ENCODE peak calls at places on chromosomes 11 and 22, in five cellular contexts. One of them, this sample, is unnamed.

GRCh38 chr11:1450958-1451710 is 35.4 kb downstream of the MOB2 start:
- DNase-seq in mammary epithelial cell: no peak
- DNase-seq in GM23338: no peak
- DNase-seq in DND-41: peak
- DNase-seq in GM12878: no peak
- DNase-seq in this sample: no peak

GRCh38 chr11:125975634-125976033 is 29.8 kb downstream of the VSIG10L2 start:
- DNase-seq in mammary epithelial cell: no peak
- DNase-seq in GM23338: no peak
- DNase-seq in DND-41: no peak
- DNase-seq in GM12878: no peak
- DNase-seq in this sample: no peak

GRCh38 chr11:746289-747175 is 732 bp upstream of the TALDO1 start:
- DNase-seq in mammary epithelial cell: no peak
- DNase-seq in GM23338: peak
- DNase-seq in DND-41: peak
- DNase-seq in GM12878: no peak
- DNase-seq in this sample: no peak

GRCh38 chr22:38236786-38237185 is 35.0 kb downstream of the MAFF start:
- DNase-seq in mammary epithelial cell: no peak
- DNase-seq in GM23338: no peak
- DNase-seq in DND-41: no peak
- DNase-seq in GM12878: no peak
- DNase-seq in this sample: no peak

GRCh38 chr22:17403906-17404305 is 34.6 kb downstream of the CECR2 start:
- DNase-seq in mammary epithelial cell: no peak
- DNase-seq in GM23338: no peak
- DNase-seq in DND-41: no peak
- DNase-seq in GM12878: no peak
- DNase-seq in this sample: no peak

GRCh38 chr11:16862733-16863132 is 124.3 kb downstream of the C11orf58 start:
- DNase-seq in mammary epithelial cell: peak
- DNase-seq in GM23338: no peak
- DNase-seq in DND-41: no peak
- DNase-seq in GM12878: no peak
- DNase-seq in this sample: no peak

GRCh38 chr11:5910521-5910920 is 17.5 kb downstream of the OR52E5 start:
- DNase-seq in mammary epithelial cell: no peak
- DNase-seq in GM23338: no peak
- DNase-seq in DND-41: no peak
- DNase-seq in GM12878: no peak
- DNase-seq in this sample: no peak

GRCh38 chr11:17371614-17372013 is 16.8 kb downstream of the KCNJ11 start:
- DNase-seq in mammary epithelial cell: peak
- DNase-seq in GM23338: peak
- DNase-seq in DND-41: no peak
- DNase-seq in GM12878: no peak
- DNase-seq in this sample: no peak

GRCh38 chr11:117627259-117627658 is 169.8 kb downstream of the DSCAML1 start:
- DNase-seq in mammary epithelial cell: no peak
- DNase-seq in GM23338: no peak
- DNase-seq in DND-41: no peak
- DNase-seq in GM12878: no peak
- DNase-seq in this sample: no peak

GRCh38 chr22:31081963-31082605 is 966 bp downstream of the SMTN start:
- DNase-seq in mammary epithelial cell: peak
- DNase-seq in GM23338: no peak
- DNase-seq in DND-41: no peak
- DNase-seq in GM12878: no peak
- DNase-seq in this sample: no peak

GRCh38 chr11:17892409-17892808 is 120.4 kb downstream of the SERGEF start:
- DNase-seq in mammary epithelial cell: no peak
- DNase-seq in GM23338: no peak
- DNase-seq in DND-41: no peak
- DNase-seq in GM12878: no peak
- DNase-seq in this sample: no peak

GRCh38 chr11:72511393-72512047 is 77.2 kb upstream of the CLPB start:
- DNase-seq in mammary epithelial cell: peak
- DNase-seq in GM23338: no peak
- DNase-seq in DND-41: no peak
- DNase-seq in GM12878: no peak
- DNase-seq in this sample: no peak

GRCh38 chr11:107018274-107018901 is at the start of gene GUCY1A2:
- DNase-seq in mammary epithelial cell: no peak
- DNase-seq in GM23338: peak
- DNase-seq in DND-41: no peak
- DNase-seq in GM12878: no peak
- DNase-seq in this sample: no peak

GRCh38 chr11:119134389-119134978 is 13.1 kb downstream of the HINFP start:
- DNase-seq in mammary epithelial cell: no peak
- DNase-seq in GM23338: peak
- DNase-seq in DND-41: no peak
- DNase-seq in GM12878: no peak
- DNase-seq in this sample: no peak

GRCh38 chr11:111457731-111458368 is 54.3 kb downstream of the BTG4 start:
- DNase-seq in mammary epithelial cell: no peak
- DNase-seq in GM23338: no peak
- DNase-seq in DND-41: no peak
- DNase-seq in GM12878: no peak
- DNase-seq in this sample: no peak

GRCh38 chr11:30128269-30128932 is 102.4 kb upstream of the FSHB start:
- DNase-seq in mammary epithelial cell: peak
- DNase-seq in GM23338: peak
- DNase-seq in DND-41: no peak
- DNase-seq in GM12878: no peak
- DNase-seq in this sample: no peak

GRCh38 chr11:60957188-60957587 is 5.2 kb upstream of the SLC15A3 start:
- DNase-seq in mammary epithelial cell: peak
- DNase-seq in GM23338: no peak
- DNase-seq in DND-41: no peak
- DNase-seq in GM12878: no peak
- DNase-seq in this sample: no peak

GRCh38 chr11:48095779-48096470 is 115.6 kb downstream of the PTPRJ start:
- DNase-seq in mammary epithelial cell: no peak
- DNase-seq in GM23338: no peak
- DNase-seq in DND-41: no peak
- DNase-seq in GM12878: no peak
- DNase-seq in this sample: no peak

GRCh38 chr22:20268350-20269012 is 363 bp upstream of the RTN4R start:
- DNase-seq in mammary epithelial cell: peak
- DNase-seq in GM23338: peak
- DNase-seq in DND-41: peak
- DNase-seq in GM12878: no peak
- DNase-seq in this sample: no peak

GRCh38 chr11:61814242-61814957 is 2.4 kb downstream of the FADS1 start:
- DNase-seq in mammary epithelial cell: peak
- DNase-seq in GM23338: peak
- DNase-seq in DND-41: peak
- DNase-seq in GM12878: no peak
- DNase-seq in this sample: no peak

GRCh38 chr11:111937461-111937769 is 272 bp downstream of the DIXDC1 start:
- DNase-seq in mammary epithelial cell: no peak
- DNase-seq in GM23338: no peak
- DNase-seq in DND-41: no peak
- DNase-seq in GM12878: no peak
- DNase-seq in this sample: no peak

GRCh38 chr22:37492428-37493344 is 6.5 kb upstream of the MFNG start:
- DNase-seq in mammary epithelial cell: peak
- DNase-seq in GM23338: peak
- DNase-seq in DND-41: peak
- DNase-seq in GM12878: no peak
- DNase-seq in this sample: no peak

GRCh38 chr11:108131993-108132392 is 10.6 kb downstream of the ACAT1 start:
- DNase-seq in mammary epithelial cell: no peak
- DNase-seq in GM23338: no peak
- DNase-seq in DND-41: no peak
- DNase-seq in GM12878: no peak
- DNase-seq in this sample: no peak

GRCh38 chr11:78684377-78684776 is 109.7 kb upstream of the NARS2 start:
- DNase-seq in mammary epithelial cell: no peak
- DNase-seq in GM23338: peak
- DNase-seq in DND-41: no peak
- DNase-seq in GM12878: no peak
- DNase-seq in this sample: no peak

GRCh38 chr11:7536102-7536501 is 22.3 kb downstream of the PPFIBP2 start:
- DNase-seq in mammary epithelial cell: no peak
- DNase-seq in GM23338: peak
- DNase-seq in DND-41: no peak
- DNase-seq in GM12878: no peak
- DNase-seq in this sample: no peak

GRCh38 chr22:46984751-46985506 is 222.5 kb downstream of the TBC1D22A start:
- DNase-seq in mammary epithelial cell: peak
- DNase-seq in GM23338: no peak
- DNase-seq in DND-41: no peak
- DNase-seq in GM12878: no peak
- DNase-seq in this sample: no peak

GRCh38 chr11:128890543-128891409 is at the start of gene KCNJ5:
- DNase-seq in mammary epithelial cell: peak
- DNase-seq in GM23338: peak
- DNase-seq in DND-41: no peak
- DNase-seq in GM12878: no peak
- DNase-seq in this sample: no peak

GRCh38 chr11:14638561-14638960 is 5.0 kb upstream of the PDE3B start:
- DNase-seq in mammary epithelial cell: no peak
- DNase-seq in GM23338: no peak
- DNase-seq in DND-41: peak
- DNase-seq in GM12878: no peak
- DNase-seq in this sample: no peak

GRCh38 chr11:16611395-16612233 is 126.8 kb upstream of the C11orf58 start:
- DNase-seq in mammary epithelial cell: no peak
- DNase-seq in GM23338: peak
- DNase-seq in DND-41: no peak
- DNase-seq in GM12878: no peak
- DNase-seq in this sample: no peak

GRCh38 chr11:130536106-130537040 is 87.9 kb downstream of the ADAMTS15 start:
- DNase-seq in mammary epithelial cell: peak
- DNase-seq in GM23338: no peak
- DNase-seq in DND-41: no peak
- DNase-seq in GM12878: no peak
- DNase-seq in this sample: no peak

GRCh38 chr11:57800444-57801184 is 39.0 kb downstream of the CTNND1 start:
- DNase-seq in mammary epithelial cell: peak
- DNase-seq in GM23338: peak
- DNase-seq in DND-41: peak
- DNase-seq in GM12878: peak
- DNase-seq in this sample: peak

GRCh38 chr11:101894505-101894904 is 20.3 kb upstream of the CEP126 start:
- DNase-seq in mammary epithelial cell: no peak
- DNase-seq in GM23338: no peak
- DNase-seq in DND-41: no peak
- DNase-seq in GM12878: no peak
- DNase-seq in this sample: no peak

GRCh38 chr11:32838505-32839274 is 9.0 kb downstream of the PRRG4 start:
- DNase-seq in mammary epithelial cell: peak
- DNase-seq in GM23338: no peak
- DNase-seq in DND-41: no peak
- DNase-seq in GM12878: no peak
- DNase-seq in this sample: no peak

GRCh38 chr11:66039765-66040164 is 9.2 kb downstream of the GAL3ST3 start:
- DNase-seq in mammary epithelial cell: no peak
- DNase-seq in GM23338: no peak
- DNase-seq in DND-41: no peak
- DNase-seq in GM12878: no peak
- DNase-seq in this sample: no peak
- TF ChIP-seq EZH2 in mammary epithelial cell: no peak
- TF ChIP-seq EZH2 in GM23338: no peak
- TF ChIP-seq EZH2 in DND-41: no peak
- TF ChIP-seq EZH2 in GM12878: no peak
- TF ChIP-seq EZH2 in this sample: no peak

GRCh38 chr22:39245130-39246039 is 603 bp upstream of the PDGFB start:
- DNase-seq in mammary epithelial cell: no peak
- DNase-seq in GM23338: no peak
- DNase-seq in DND-41: no peak
- DNase-seq in GM12878: no peak
- DNase-seq in this sample: no peak
- TF ChIP-seq EZH2 in mammary epithelial cell: no peak
- TF ChIP-seq EZH2 in GM23338: peak
- TF ChIP-seq EZH2 in DND-41: no peak
- TF ChIP-seq EZH2 in GM12878: no peak
- TF ChIP-seq EZH2 in this sample: no peak

GRCh38 chr11:35138949-35139881 is at the start of gene CD44:
- DNase-seq in mammary epithelial cell: peak
- DNase-seq in GM23338: peak
- DNase-seq in DND-41: peak
- DNase-seq in GM12878: no peak
- DNase-seq in this sample: no peak
- TF ChIP-seq EZH2 in mammary epithelial cell: no peak
- TF ChIP-seq EZH2 in GM23338: peak
- TF ChIP-seq EZH2 in DND-41: no peak
- TF ChIP-seq EZH2 in GM12878: no peak
- TF ChIP-seq EZH2 in this sample: peak

GRCh38 chr11:64290894-64291745 is at the start of gene KCNK4:
- DNase-seq in mammary epithelial cell: no peak
- DNase-seq in GM23338: peak
- DNase-seq in DND-41: no peak
- DNase-seq in GM12878: no peak
- DNase-seq in this sample: no peak

GRCh38 chr11:64291746-64292457 is 800 bp downstream of the KCNK4 start:
- DNase-seq in mammary epithelial cell: no peak
- DNase-seq in GM23338: no peak
- DNase-seq in DND-41: no peak
- DNase-seq in GM12878: no peak
- DNase-seq in this sample: no peak

GRCh38 chr11:64294665-64295289 is 3.7 kb downstream of the KCNK4 start:
- DNase-seq in mammary epithelial cell: no peak
- DNase-seq in GM23338: no peak
- DNase-seq in DND-41: no peak
- DNase-seq in GM12878: no peak
- DNase-seq in this sample: no peak

GRCh38 chr11:64290352-64290751 is 750 bp upstream of the KCNK4 start:
- DNase-seq in mammary epithelial cell: no peak
- DNase-seq in GM23338: no peak
- DNase-seq in DND-41: no peak
- DNase-seq in GM12878: no peak
- DNase-seq in this sample: no peak

DNA sequence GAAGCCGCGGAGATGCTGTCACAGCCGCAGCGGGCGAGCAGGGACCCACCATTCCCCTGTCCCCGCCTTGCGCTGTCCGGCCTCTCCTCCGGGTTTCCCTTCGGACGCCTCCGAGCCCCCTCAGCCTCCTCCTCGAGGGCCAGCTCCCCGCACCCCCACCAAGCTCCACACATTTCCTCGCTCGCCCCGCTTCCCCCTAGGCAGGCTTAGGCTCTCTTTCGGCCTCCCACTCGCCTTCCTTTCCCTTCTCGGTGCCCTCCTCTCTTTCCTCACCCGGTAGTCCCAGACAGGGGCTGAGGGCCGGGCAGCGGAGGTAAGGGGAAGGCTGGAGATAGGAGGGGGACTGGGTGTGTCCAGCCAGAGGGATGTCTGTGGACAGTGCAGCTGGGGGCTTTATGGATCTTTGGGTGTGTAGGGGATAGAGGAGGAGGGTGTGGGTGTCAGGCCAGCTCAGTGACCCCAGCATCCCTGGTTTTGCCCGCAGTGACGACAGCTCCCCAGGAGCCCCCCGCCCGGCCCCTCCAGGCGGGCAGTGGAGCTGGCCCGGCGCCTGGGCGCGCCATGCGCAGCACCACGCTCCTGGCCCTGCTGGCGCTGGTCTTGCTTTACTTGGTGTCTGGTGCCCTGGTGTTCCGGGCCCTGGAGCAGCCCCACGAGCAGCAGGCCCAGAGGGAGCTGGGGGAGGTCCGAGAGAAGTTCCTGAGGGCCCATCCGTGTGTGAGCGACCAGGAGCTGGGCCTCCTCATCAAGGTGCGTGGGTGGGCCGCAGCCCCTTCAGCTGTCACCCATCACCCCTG is 1.6 kb downstream of the KCNK4 start:
- DNase-seq in mammary epithelial cell: no peak
- DNase-seq in GM23338: peak
- DNase-seq in DND-41: no peak
- DNase-seq in GM12878: no peak
- DNase-seq in this sample: no peak
- TF ChIP-seq EZH2 in mammary epithelial cell: peak
- TF ChIP-seq EZH2 in GM23338: peak
- TF ChIP-seq EZH2 in DND-41: no peak
- TF ChIP-seq EZH2 in GM12878: no peak
- TF ChIP-seq EZH2 in this sample: no peak